ENCODE peak calls at places on chromosomes 4 and X, in six cellular contexts. Q is HepG2, D is K562, O is GM12878, N is H1, C is GM12891. U is an unnamed sample.

GRCh38 chr4:81757706-81758105 is 286.0 kb upstream of the RASGEF1B start:
- DNase-seq in Q (no peak), D (no peak), O (no peak), N (no peak), C (no peak), U (no peak)

GRCh38 chr4:5478116-5478515 is 230.2 kb downstream of the EVC2 start:
- DNase-seq in Q (no peak), D (no peak), O (no peak), N (no peak), C (no peak), U (no peak)

GRCh38 chr4:58456727-58457384 is 1346.7 kb upstream of the IGFBP7 start:
- DNase-seq in Q (no peak), D (no peak), O (no peak), N (no peak), C (no peak), U (no peak)

GRCh38 chr4:142984871-142985585 is 138.9 kb upstream of the INPP4B start:
- DNase-seq in Q (peak; percentile 23), D (no peak), O (no peak), N (peak; percentile 15), C (no peak), U (no peak)

GRCh38 chr4:20544645-20545044 is 155.6 kb upstream of the PACRGL start:
- DNase-seq in Q (peak; percentile 14), D (peak; percentile 10), O (no peak), N (no peak), C (no peak), U (no peak)

GRCh38 chr4:38154681-38155588 is 194.7 kb downstream of the PTTG2 start:
- DNase-seq in Q (no peak), D (no peak), O (no peak), N (no peak), C (no peak), U (no peak)

GRCh38 chr4:61740950-61741638 is 541.0 kb downstream of the ADGRL3 start:
- DNase-seq in Q (no peak), D (no peak), O (no peak), N (no peak), C (no peak), U (no peak)

GRCh38 chrX:151789179-151789800 is 54.7 kb downstream of the CNGA2 start:
- DNase-seq in Q (no peak), D (no peak), O (no peak), N (no peak), C (no peak), U (no peak)

GRCh38 chrX:103741879-103742278 is 31.2 kb downstream of the TMEM31 start:
- DNase-seq in Q (no peak), D (no peak), O (no peak), N (no peak), C (no peak), U (no peak)
- TF ChIP-seq POLR2AphosphoS5 in Q (no peak), D (no peak), O (no peak), N (no peak), C (no peak), U (no peak)

DNA sequence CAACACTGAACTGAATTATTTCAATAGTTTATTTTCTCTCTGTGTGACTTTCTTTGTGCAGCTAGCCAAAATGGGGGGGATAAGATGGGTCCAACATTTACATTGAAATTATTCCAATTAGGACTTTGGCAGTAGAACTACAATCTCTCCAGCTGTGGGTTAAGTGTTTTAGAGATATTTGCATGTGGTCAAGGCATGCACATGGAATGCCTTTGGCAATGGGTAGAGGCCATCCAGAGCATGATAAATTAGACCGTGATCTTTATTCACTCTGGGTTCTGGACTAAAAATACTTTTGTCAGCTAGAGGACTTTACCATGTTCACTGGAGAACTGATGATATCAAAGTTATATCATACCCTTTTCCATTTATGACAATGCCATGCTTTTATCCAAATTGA is 107.9 kb upstream of the ELOVL6 start:
- DNase-seq in Q (no peak), D (no peak), O (no peak), N (no peak), C (no peak), U (no peak)
- TF ChIP-seq TAF1 in Q (no peak), D (no peak), O (no peak), N (no peak), C (no peak), U (no peak)

DNA sequence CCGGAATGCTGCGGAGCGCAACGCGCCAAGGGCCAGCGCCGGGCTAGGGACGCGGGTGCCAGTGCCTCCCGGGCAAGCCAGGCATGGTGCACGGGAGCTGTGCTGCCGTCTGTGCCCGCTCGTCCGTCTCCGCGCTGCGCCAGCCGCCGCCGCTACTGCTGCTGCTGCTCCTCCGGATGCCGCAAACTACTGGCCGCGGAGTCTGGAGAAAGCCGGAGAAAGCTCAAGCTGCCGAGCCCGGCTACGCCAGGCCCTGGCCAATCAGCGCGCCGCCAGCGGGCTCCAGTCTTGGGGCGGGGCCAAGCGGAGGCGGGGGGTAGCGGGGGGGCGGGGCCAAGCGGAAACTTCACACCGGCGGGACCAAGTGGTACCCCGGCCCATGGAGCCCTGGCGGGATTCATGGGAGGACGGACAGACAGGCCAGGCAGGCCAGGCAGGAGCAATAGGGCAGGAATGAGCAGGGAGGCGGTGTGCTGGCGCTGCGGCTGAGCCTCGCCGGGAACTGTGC is at the start of gene PCDH19:
- DNase-seq in Q (no peak), D (peak; percentile 8), O (no peak), N (no peak), C (no peak), U (peak; percentile 40)
- TF ChIP-seq POLR2A in Q (no peak), D (no peak), O (no peak), N (no peak), C (no peak), U (no peak)

GRCh38 chr4:41887322-41887721 is 47.9 kb upstream of the TMEM33 start:
- DNase-seq in Q (no peak), D (no peak), O (no peak), N (no peak), C (no peak), U (no peak)

GRCh38 chr4:41883988-41884737 is 51.1 kb upstream of the TMEM33 start:
- DNase-seq in Q (peak; percentile 22), D (no peak), O (no peak), N (no peak), C (no peak), U (no peak)

GRCh38 chr4:41887821-41888699 is 47.2 kb upstream of the TMEM33 start:
- DNase-seq in Q (peak; percentile 23), D (peak; percentile 39), O (no peak), N (no peak), C (no peak), U (no peak)

GRCh38 chr4:41882622-41883347 is 52.4 kb upstream of the TMEM33 start:
- DNase-seq in Q (no peak), D (peak; percentile 79), O (no peak), N (no peak), C (peak; percentile 68), U (peak; percentile 68)

GRCh38 chr4:41885456-41885855 is 49.8 kb upstream of the TMEM33 start:
- DNase-seq in Q (no peak), D (no peak), O (no peak), N (no peak), C (no peak), U (no peak)
- TF ChIP-seq POLR2AphosphoS5 in Q (no peak), D (no peak), O (no peak), N (no peak), C (no peak), U (no peak)

U was measured in GM12892.